ENCODE peak calls at places on chromosomes 2 and 18, in four cellular contexts. K is SK-N-SH, I is GM12878, L is HepG2. D is an unnamed sample. For H3K4me1, the result is how much of the 10 kb centered on the place peaks cover.

GRCh38 chr2:48199076-48199475 is 292.8 kb upstream of the FBXO11 start:
- DNase-seq in K (no peak), I (no peak), L (no peak), D (no peak)

GRCh38 chr2:96887419-96888081 is 17.7 kb upstream of the SEMA4C start:
- DNase-seq in K (no peak), I (no peak), L (no peak), D (no peak)

GRCh38 chr18:12880532-12880892 is 3.5 kb downstream of the PTPN2 start:
- DNase-seq in K (no peak), I (no peak), L (no peak), D (no peak)

GRCh38 chr2:28633739-28634138 is 117.9 kb upstream of the PPP1CB start:
- DNase-seq in K (no peak), I (no peak), L (peak), D (no peak)

GRCh38 chr2:105852066-105852465 is 107.4 kb downstream of the NCK2 start:
- DNase-seq in K (peak), I (no peak), L (no peak), D (no peak)

GRCh38 chr2:235300368-235301201 is 193.3 kb upstream of the AGAP1 start:
- DNase-seq in K (no peak), I (no peak), L (no peak), D (no peak)

GRCh38 chr2:99425022-99425421 is 64.8 kb downstream of the REV1 start:
- DNase-seq in K (no peak), I (no peak), L (no peak), D (no peak)

GRCh38 chr2:160308915-160309314 is 108.8 kb upstream of the ITGB6 start:
- DNase-seq in K (no peak), I (no peak), L (no peak), D (no peak)

GRCh38 chr2:149690825-149691224 is 103.2 kb upstream of the MMADHC start:
- DNase-seq in K (no peak), I (no peak), L (no peak), D (no peak)

GRCh38 chr2:232492236-232492848 is 4.7 kb upstream of the ECEL1 start:
- DNase-seq in K (no peak), I (no peak), L (no peak), D (no peak)

GRCh38 chr2:85913854-85914524 is 25.2 kb upstream of the ST3GAL5 start:
- DNase-seq in K (no peak), I (no peak), L (no peak), D (no peak)

GRCh38 chr2:161238559-161239415 is 69.4 kb upstream of the PSMD14 start:
- DNase-seq in K (peak), I (no peak), L (no peak), D (no peak)

GRCh38 chr18:52636536-52636935 is 296.5 kb downstream of the DCC start:
- DNase-seq in K (no peak), I (no peak), L (peak), D (no peak)

GRCh38 chr18:36757081-36757480 is 71.7 kb downstream of the TPGS2 start:
- DNase-seq in K (peak), I (no peak), L (peak), D (peak)

GRCh38 chr2:217349251-217349650 is 489.4 kb upstream of the TNP1 start:
- DNase-seq in K (no peak), I (no peak), L (no peak), D (no peak)

GRCh38 chr2:62435720-62436119 is 70.3 kb downstream of the TMEM17 start:
- DNase-seq in K (no peak), I (peak), L (no peak), D (no peak)

GRCh38 chr2:70920367-70920715 is 15.4 kb upstream of the ATP6V1B1 start:
- DNase-seq in K (no peak), I (no peak), L (no peak), D (no peak)

GRCh38 chr2:70919672-70920366 is 15.9 kb upstream of the ATP6V1B1 start:
- DNase-seq in K (peak), I (no peak), L (peak), D (peak)

GRCh38 chr2:70922591-70923234 is 13.0 kb upstream of the ATP6V1B1 start:
- DNase-seq in K (peak), I (no peak), L (no peak), D (no peak)

GRCh38 chr2:70921839-70922590 is 13.7 kb upstream of the ATP6V1B1 start:
- DNase-seq in K (no peak), I (no peak), L (peak), D (no peak)

GRCh38 chr2:70921031-70921430 is 14.7 kb upstream of the ATP6V1B1 start:
- DNase-seq in K (peak), I (no peak), L (no peak), D (no peak)
- TF ChIP-seq SIN3A in K (no peak), I (no peak), L (no peak), D (no peak)

DNA sequence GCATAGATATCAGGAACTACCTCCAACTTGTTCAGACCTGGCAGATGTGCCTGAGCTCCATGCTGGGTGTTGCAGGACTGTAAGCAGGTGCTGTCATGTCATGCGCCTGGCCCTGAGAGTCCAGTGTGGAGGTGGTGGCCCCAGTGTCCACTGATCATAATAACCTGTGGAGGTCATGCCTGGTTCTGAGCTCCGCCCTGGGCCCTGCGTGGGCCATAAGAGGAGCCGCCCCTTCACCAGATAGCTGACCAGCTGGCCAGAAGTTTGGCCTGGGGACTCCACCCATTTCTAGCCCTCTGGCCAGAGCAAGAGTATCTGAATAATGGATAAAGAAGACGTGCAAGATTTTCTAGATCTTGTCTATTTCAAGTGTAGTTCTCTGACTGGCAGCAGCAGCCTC is 72.4 kb downstream of the CTIF start:
- DNase-seq in K (no peak), I (no peak), L (no peak), D (no peak)
- H3K4me1 ChIP-seq in K (under half), I (under half), L (under half), D (under half)

GRCh38 chr2:73892631-73893329 is at the start of gene ACTG2:
- DNase-seq in K (no peak), I (no peak), L (no peak), D (no peak)

GRCh38 chr2:73895473-73895872 is 2.7 kb downstream of the ACTG2 start:
- DNase-seq in K (no peak), I (no peak), L (no peak), D (no peak)

GRCh38 chr2:73894877-73895276 is 2.1 kb downstream of the ACTG2 start:
- DNase-seq in K (no peak), I (no peak), L (no peak), D (no peak)

GRCh38 chr2:73894475-73894850 is 1.7 kb downstream of the ACTG2 start:
- DNase-seq in K (no peak), I (no peak), L (no peak), D (no peak)

DNA sequence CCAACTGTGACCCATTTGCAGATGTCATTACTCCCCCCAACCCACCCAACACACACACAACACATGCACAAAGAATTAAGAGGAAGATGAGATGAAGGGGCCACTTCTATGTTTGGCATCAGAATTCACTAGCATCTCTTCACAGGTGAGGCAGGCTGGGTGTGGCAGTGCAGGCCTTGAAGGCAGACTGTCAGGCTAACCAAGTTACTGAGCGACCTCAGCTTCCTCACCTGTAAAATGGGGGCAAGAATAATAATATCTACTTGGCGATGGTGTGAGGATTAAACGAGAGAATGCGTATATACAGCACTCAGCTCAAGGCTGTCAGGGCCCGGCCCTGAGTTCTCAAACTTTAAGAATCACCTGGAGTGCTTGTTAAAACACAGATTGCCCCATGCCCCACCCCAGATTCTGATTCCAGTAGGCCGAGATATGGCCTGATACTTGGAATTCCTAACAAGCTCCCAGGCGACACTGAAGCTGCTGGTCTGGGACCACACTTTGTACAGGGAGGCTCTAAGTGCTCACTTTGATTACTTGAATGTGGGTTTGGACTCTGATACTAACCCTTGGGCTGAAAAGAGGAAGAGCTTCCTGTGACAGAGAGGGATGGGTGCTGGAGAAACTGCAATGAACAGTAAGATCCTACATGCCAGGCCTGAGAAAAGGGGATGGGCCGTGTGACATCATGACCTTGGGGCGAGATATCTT is 1.1 kb downstream of the ACTG2 start:
- DNase-seq in K (no peak), I (no peak), L (no peak), D (no peak)
- H3K27ac ChIP-seq in K (no peak), I (no peak), L (no peak), D (no peak)

DNA sequence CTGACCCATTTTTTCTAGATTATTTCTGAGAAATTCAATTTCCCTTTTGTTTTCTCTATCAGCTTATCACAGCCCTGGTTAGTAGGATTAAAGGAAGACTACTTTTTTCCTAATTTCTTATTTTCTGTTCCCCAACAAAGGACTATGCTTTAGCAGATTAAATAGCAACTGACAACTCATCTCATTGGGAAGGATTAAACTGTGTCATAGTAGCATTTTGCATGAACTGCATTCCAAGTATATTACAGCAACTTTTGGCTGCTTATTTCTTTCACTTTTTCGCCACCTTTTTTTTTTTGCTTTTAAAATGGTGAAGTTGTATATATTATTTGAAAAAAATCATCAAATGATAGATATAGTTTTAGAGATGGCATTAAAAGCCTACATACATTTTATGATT is 570.3 kb downstream of the FBXO15 start:
- DNase-seq in K (no peak), I (no peak), L (no peak), D (no peak)
- TF ChIP-seq SIN3A in K (no peak), I (no peak), L (no peak), D (no peak)

DNA sequence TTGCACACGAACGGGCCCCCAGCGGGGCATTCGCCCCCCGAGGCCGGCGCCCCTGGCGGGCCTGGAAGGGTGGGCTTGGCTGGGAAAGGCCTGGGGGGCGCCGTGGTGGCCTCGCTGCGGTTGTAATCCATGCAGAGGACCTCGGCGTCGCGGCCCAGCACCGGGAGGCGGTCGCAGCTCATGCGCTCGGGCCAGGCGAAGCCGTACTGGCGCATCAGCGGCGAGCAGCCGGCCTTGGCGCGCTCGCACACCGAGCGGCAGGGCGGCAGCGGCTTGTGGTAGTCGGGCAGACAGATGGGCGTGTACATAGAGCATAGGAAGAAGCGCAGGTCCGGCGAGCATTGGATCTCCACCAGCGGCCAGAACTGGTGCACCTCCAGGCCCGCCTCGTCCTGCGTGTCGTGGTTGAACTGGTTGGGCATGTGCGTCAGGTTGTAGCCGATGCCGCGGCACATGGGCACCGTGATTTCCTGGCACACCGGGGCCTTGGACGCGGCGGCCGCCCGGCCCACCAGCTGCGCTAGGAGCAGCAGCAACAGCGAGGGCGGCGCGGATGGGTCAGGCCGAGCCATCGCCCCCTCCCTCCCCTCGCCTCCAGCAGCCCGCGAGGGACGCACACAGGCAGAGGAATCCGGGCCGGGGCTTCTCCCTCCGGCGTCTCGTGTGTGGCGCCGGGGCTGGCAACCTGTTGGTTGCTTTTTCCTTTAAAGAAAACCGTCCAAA is 1.4 kb downstream of the FZD5 start:
- DNase-seq in K (peak), I (no peak), L (peak), D (no peak)
- H3K4me1 ChIP-seq in K (under half), I (under half), L (half or more), D (under half)